ENCODE peak calls at places on chromosome 9, in ten cellular contexts. Y, H, N, V, S, J, F, B, G and X are unnamed samples.

GRCh38 chr9:131986576-131986975 is 93.1 kb downstream of the MED27 start:
- DNase-seq in Y (no peak), H (no peak), N (no peak), V (peak), S (no peak), J (no peak), F (no peak), B (no peak), G (no peak), X (no peak)

GRCh38 chr9:96777539-96777864 is 385 bp downstream of the ZNF510 start:
- DNase-seq in Y (peak), H (no peak), N (peak), V (no peak), S (no peak), J (no peak), F (no peak), B (no peak), G (no peak), X (no peak)

GRCh38 chr9:136086213-136086881 is 8.7 kb downstream of the NACC2 start:
- DNase-seq in Y (no peak), H (no peak), N (no peak), V (no peak), S (no peak), J (no peak), F (no peak), B (no peak), G (no peak), X (no peak)

GRCh38 chr9:111896942-111897830 is 572 bp downstream of the UGCG start:
- DNase-seq in Y (peak), H (peak), N (peak), V (peak), S (no peak), J (peak), F (peak), B (peak), G (no peak), X (peak)

GRCh38 chr9:72807765-72808445 is 144.9 kb downstream of the ALDH1A1 start:
- DNase-seq in Y (no peak), H (no peak), N (no peak), V (no peak), S (no peak), J (no peak), F (no peak), B (no peak), G (no peak), X (no peak)

GRCh38 chr9:124209279-124209678 is 48.5 kb upstream of the NEK6 start:
- DNase-seq in Y (no peak), H (no peak), N (no peak), V (no peak), S (peak), J (no peak), F (no peak), B (no peak), G (no peak), X (no peak)

GRCh38 chr9:134686896-134687295 is 45.3 kb downstream of the COL5A1 start:
- DNase-seq in Y (no peak), H (no peak), N (no peak), V (no peak), S (no peak), J (no peak), F (no peak), B (no peak), G (no peak), X (no peak)

GRCh38 chr9:91972076-91972626 is 22.1 kb upstream of the ROR2 start:
- DNase-seq in Y (no peak), H (no peak), N (no peak), V (no peak), S (no peak), J (no peak), F (no peak), B (no peak), G (no peak), X (no peak)

GRCh38 chr9:121676916-121677315 is 25.5 kb downstream of the DAB2IP start:
- DNase-seq in Y (no peak), H (no peak), N (no peak), V (no peak), S (no peak), J (no peak), F (no peak), B (no peak), G (no peak), X (no peak)